ENCODE peak calls at places on chromosome 3, in five cellular contexts. One of them, this sample, is unnamed.

GRCh38 chr3:30749230-30749629 is 142.8 kb downstream of the TGFBR2 start:
- DNase-seq in DND-41: no peak
- DNase-seq in heart left ventricle: no peak
- DNase-seq in activated B cell treated with CpG ODN at 0.5 μM for 24 hours: no peak
- DNase-seq in mucosa of descending colon: no peak
- DNase-seq in this sample: no peak

GRCh38 chr3:26915208-26915607 is 292.6 kb downstream of the LRRC3B start:
- DNase-seq in heart left ventricle: no peak
- DNase-seq in DND-41: no peak
- DNase-seq in mucosa of descending colon: no peak
- DNase-seq in activated B cell treated with CpG ODN at 0.5 μM for 24 hours: no peak
- DNase-seq in this sample: no peak

GRCh38 chr3:133570139-133570936 is 3.1 kb upstream of the CDV3 start:
- DNase-seq in mucosa of descending colon: no peak
- DNase-seq in DND-41: no peak
- DNase-seq in activated B cell treated with CpG ODN at 0.5 μM for 24 hours: no peak
- DNase-seq in heart left ventricle: no peak
- DNase-seq in this sample: no peak

GRCh38 chr3:157527471-157527881 is 24.3 kb upstream of the VEPH1 start:
- DNase-seq in mucosa of descending colon: no peak
- DNase-seq in heart left ventricle: no peak
- DNase-seq in activated B cell treated with CpG ODN at 0.5 μM for 24 hours: no peak
- DNase-seq in DND-41: no peak
- DNase-seq in this sample: no peak

GRCh38 chr3:196268270-196269163 is 19.0 kb downstream of the PCYT1A start:
- DNase-seq in heart left ventricle: no peak
- DNase-seq in DND-41: no peak
- DNase-seq in activated B cell treated with CpG ODN at 0.5 μM for 24 hours: no peak
- DNase-seq in mucosa of descending colon: no peak
- DNase-seq in this sample: no peak

GRCh38 chr3:185519021-185519420 is 20.2 kb upstream of the TMEM41A start:
- DNase-seq in heart left ventricle: no peak
- DNase-seq in activated B cell treated with CpG ODN at 0.5 μM for 24 hours: no peak
- DNase-seq in mucosa of descending colon: no peak
- DNase-seq in DND-41: no peak
- DNase-seq in this sample: no peak

GRCh38 chr3:159189994-159190669 is 388.3 kb downstream of the MFSD1 start:
- DNase-seq in mucosa of descending colon: no peak
- DNase-seq in activated B cell treated with CpG ODN at 0.5 μM for 24 hours: no peak
- DNase-seq in heart left ventricle: no peak
- DNase-seq in DND-41: no peak
- DNase-seq in this sample: no peak

GRCh38 chr3:71786551-71786950 is 1.6 kb upstream of the PROK2 start:
- DNase-seq in mucosa of descending colon: no peak
- DNase-seq in activated B cell treated with CpG ODN at 0.5 μM for 24 hours: no peak
- DNase-seq in heart left ventricle: no peak
- DNase-seq in DND-41: no peak
- DNase-seq in this sample: no peak

GRCh38 chr3:18301781-18302180 is 123.4 kb downstream of the SATB1 start:
- DNase-seq in DND-41: no peak
- DNase-seq in activated B cell treated with CpG ODN at 0.5 μM for 24 hours: no peak
- DNase-seq in heart left ventricle: no peak
- DNase-seq in mucosa of descending colon: no peak
- DNase-seq in this sample: no peak

GRCh38 chr3:53820084-53820483 is 26.1 kb downstream of the CHDH start:
- DNase-seq in mucosa of descending colon: no peak
- DNase-seq in activated B cell treated with CpG ODN at 0.5 μM for 24 hours: no peak
- DNase-seq in DND-41: no peak
- DNase-seq in heart left ventricle: no peak
- DNase-seq in this sample: no peak

GRCh38 chr3:183275418-183275817 is 22.4 kb downstream of the B3GNT5 start:
- DNase-seq in DND-41: peak; percentile 30
- DNase-seq in activated B cell treated with CpG ODN at 0.5 μM for 24 hours: no peak
- DNase-seq in mucosa of descending colon: no peak
- DNase-seq in heart left ventricle: no peak
- DNase-seq in this sample: no peak

GRCh38 chr3:127655641-127656040 is 17.1 kb upstream of the ABTB1 start:
- DNase-seq in activated B cell treated with CpG ODN at 0.5 μM for 24 hours: no peak
- DNase-seq in mucosa of descending colon: no peak
- DNase-seq in DND-41: no peak
- DNase-seq in heart left ventricle: no peak
- DNase-seq in this sample: no peak

GRCh38 chr3:123286308-123287023 is 84.7 kb downstream of the SEC22A start:
- DNase-seq in activated B cell treated with CpG ODN at 0.5 μM for 24 hours: no peak
- DNase-seq in heart left ventricle: no peak
- DNase-seq in DND-41: peak; percentile 75
- DNase-seq in mucosa of descending colon: peak; percentile 48
- DNase-seq in this sample: peak; percentile 59

GRCh38 chr3:189779166-189779565 is 148.0 kb downstream of the TP63 start:
- DNase-seq in mucosa of descending colon: no peak
- DNase-seq in heart left ventricle: no peak
- DNase-seq in activated B cell treated with CpG ODN at 0.5 μM for 24 hours: no peak
- DNase-seq in DND-41: no peak
- DNase-seq in this sample: no peak

GRCh38 chr3:175193815-175194518 is 334.8 kb downstream of the NAALADL2 start:
- DNase-seq in DND-41: no peak
- DNase-seq in heart left ventricle: no peak
- DNase-seq in activated B cell treated with CpG ODN at 0.5 μM for 24 hours: no peak
- DNase-seq in mucosa of descending colon: no peak
- DNase-seq in this sample: no peak

GRCh38 chr3:46978985-46979944 is at the start of gene NBEAL2:
- DNase-seq in mucosa of descending colon: peak; percentile 99
- DNase-seq in heart left ventricle: peak; percentile 97
- DNase-seq in activated B cell treated with CpG ODN at 0.5 μM for 24 hours: peak; percentile 92
- DNase-seq in DND-41: peak; percentile 97
- DNase-seq in this sample: peak; percentile 97
- TF ChIP-seq CTCF in mucosa of descending colon: no peak
- TF ChIP-seq CTCF in heart left ventricle: no peak
- TF ChIP-seq CTCF in activated B cell treated with CpG ODN at 0.5 μM for 24 hours: no peak
- TF ChIP-seq CTCF in DND-41: no peak
- TF ChIP-seq CTCF in this sample: no peak

GRCh38 chr3:187021748-187022402 is 91.5 kb downstream of the ST6GAL1 start:
- DNase-seq in DND-41: no peak
- DNase-seq in heart left ventricle: no peak
- DNase-seq in activated B cell treated with CpG ODN at 0.5 μM for 24 hours: no peak
- DNase-seq in mucosa of descending colon: no peak
- DNase-seq in this sample: no peak

GRCh38 chr3:187020376-187020775 is 90.0 kb downstream of the ST6GAL1 start:
- DNase-seq in heart left ventricle: no peak
- DNase-seq in mucosa of descending colon: no peak
- DNase-seq in DND-41: no peak
- DNase-seq in activated B cell treated with CpG ODN at 0.5 μM for 24 hours: no peak
- DNase-seq in this sample: peak; percentile 42

GRCh38 chr3:187017511-187018230 is 87.3 kb downstream of the ST6GAL1 start:
- DNase-seq in activated B cell treated with CpG ODN at 0.5 μM for 24 hours: no peak
- DNase-seq in mucosa of descending colon: no peak
- DNase-seq in heart left ventricle: no peak
- DNase-seq in DND-41: no peak
- DNase-seq in this sample: no peak

GRCh38 chr3:187016639-187017345 is 86.5 kb downstream of the ST6GAL1 start:
- DNase-seq in DND-41: no peak
- DNase-seq in heart left ventricle: no peak
- DNase-seq in activated B cell treated with CpG ODN at 0.5 μM for 24 hours: peak; percentile 52
- DNase-seq in mucosa of descending colon: no peak
- DNase-seq in this sample: no peak

DNA sequence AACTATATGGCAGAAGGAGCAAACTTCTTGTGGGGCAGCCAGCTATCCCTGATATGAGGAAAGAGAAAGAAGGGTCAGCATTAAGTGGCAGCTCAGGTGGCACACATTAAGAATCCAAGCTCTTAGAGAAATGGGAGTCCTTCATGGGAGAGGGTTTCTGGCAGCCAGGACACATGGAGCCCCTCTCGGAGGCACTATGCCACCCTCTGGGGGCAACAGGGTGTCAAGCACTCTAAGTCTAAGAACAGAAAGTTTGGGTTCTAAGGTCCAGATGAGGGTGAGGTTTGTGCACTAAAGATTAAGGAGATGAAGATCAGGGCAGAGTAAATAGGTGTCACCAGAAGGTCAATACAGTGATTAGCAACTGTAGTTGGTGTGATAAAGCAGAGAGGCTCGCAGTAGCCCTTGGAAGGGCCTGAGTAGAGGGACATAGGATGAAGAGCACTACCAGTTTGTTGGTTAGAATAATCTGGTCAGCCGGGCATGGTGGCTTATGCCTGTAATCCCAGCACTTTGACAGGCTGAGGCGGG is 89.3 kb downstream of the ST6GAL1 start:
- DNase-seq in activated B cell treated with CpG ODN at 0.5 μM for 24 hours: no peak
- DNase-seq in heart left ventricle: no peak
- DNase-seq in mucosa of descending colon: no peak
- DNase-seq in DND-41: no peak
- DNase-seq in this sample: no peak
- TF ChIP-seq CTCF in activated B cell treated with CpG ODN at 0.5 μM for 24 hours: no peak
- TF ChIP-seq CTCF in heart left ventricle: no peak
- TF ChIP-seq CTCF in mucosa of descending colon: no peak
- TF ChIP-seq CTCF in DND-41: peak; percentile 15
- TF ChIP-seq CTCF in this sample: no peak

DNA sequence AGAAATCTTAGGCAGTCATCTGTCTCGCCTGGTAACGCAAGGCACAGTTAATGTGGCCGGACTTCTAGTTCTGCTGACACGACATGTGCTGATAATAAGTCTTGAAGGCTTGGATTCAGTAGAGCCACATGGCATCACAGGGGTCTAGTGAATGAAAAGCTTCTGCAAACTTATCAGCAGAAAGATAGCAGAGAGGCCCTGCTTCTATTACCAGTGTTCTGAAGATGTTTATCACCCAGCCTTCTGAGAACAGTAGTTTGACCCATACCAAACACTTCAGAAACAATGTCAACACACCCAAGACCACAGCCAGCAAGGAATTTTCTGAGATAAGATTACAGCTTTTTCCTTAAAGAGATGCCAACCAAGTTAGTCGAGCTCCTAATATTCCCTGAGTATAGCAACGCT is 102.7 kb upstream of the UMPS start:
- DNase-seq in mucosa of descending colon: no peak
- DNase-seq in activated B cell treated with CpG ODN at 0.5 μM for 24 hours: no peak
- DNase-seq in DND-41: no peak
- DNase-seq in heart left ventricle: no peak
- DNase-seq in this sample: no peak
- TF ChIP-seq CTCF in mucosa of descending colon: no peak
- TF ChIP-seq CTCF in activated B cell treated with CpG ODN at 0.5 μM for 24 hours: no peak
- TF ChIP-seq CTCF in DND-41: no peak
- TF ChIP-seq CTCF in heart left ventricle: no peak
- TF ChIP-seq CTCF in this sample: no peak

GRCh38 chr3:61315874-61316273 is 64.6 kb upstream of the FHIT start:
- DNase-seq in heart left ventricle: no peak
- DNase-seq in mucosa of descending colon: no peak
- DNase-seq in DND-41: peak; percentile 6
- DNase-seq in activated B cell treated with CpG ODN at 0.5 μM for 24 hours: no peak
- DNase-seq in this sample: peak; percentile 2

DNA sequence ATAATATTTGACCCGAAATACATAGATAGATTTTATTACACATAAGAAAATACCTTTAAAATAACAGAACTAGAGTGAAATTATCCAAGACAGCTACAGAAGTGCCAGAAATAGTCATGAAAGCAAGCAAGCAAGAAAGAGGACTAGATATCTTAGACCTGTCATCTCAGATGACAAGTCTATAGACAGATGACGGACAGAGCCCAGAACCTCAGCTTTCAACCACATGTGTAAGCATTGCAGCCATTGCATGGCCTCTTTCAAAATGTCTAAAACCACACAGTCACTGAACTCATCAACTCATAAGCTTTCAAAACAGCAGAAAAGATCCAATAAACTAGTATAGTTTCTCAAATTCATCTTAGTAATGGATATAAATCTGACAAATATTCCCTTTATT is 59.8 kb upstream of the FHIT start:
- DNase-seq in activated B cell treated with CpG ODN at 0.5 μM for 24 hours: no peak
- DNase-seq in DND-41: no peak
- DNase-seq in mucosa of descending colon: no peak
- DNase-seq in heart left ventricle: no peak
- DNase-seq in this sample: no peak
- TF ChIP-seq CTCF in activated B cell treated with CpG ODN at 0.5 μM for 24 hours: no peak
- TF ChIP-seq CTCF in DND-41: no peak
- TF ChIP-seq CTCF in mucosa of descending colon: no peak
- TF ChIP-seq CTCF in heart left ventricle: no peak
- TF ChIP-seq CTCF in this sample: no peak

GRCh38 chr3:187430576-187430975 is 62.4 kb downstream of the RTP4 start:
- DNase-seq in activated B cell treated with CpG ODN at 0.5 μM for 24 hours: no peak
- DNase-seq in mucosa of descending colon: no peak
- DNase-seq in heart left ventricle: no peak
- DNase-seq in DND-41: no peak
- DNase-seq in this sample: no peak
- TF ChIP-seq CTCF in activated B cell treated with CpG ODN at 0.5 μM for 24 hours: no peak
- TF ChIP-seq CTCF in mucosa of descending colon: no peak
- TF ChIP-seq CTCF in heart left ventricle: no peak
- TF ChIP-seq CTCF in DND-41: no peak
- TF ChIP-seq CTCF in this sample: peak; percentile 25

GRCh38 chr3:48918388-48919214 is at the start of gene ARIH2:
- DNase-seq in heart left ventricle: peak; percentile 94
- DNase-seq in DND-41: peak; percentile 84
- DNase-seq in mucosa of descending colon: peak; percentile 94
- DNase-seq in activated B cell treated with CpG ODN at 0.5 μM for 24 hours: peak; percentile 91
- DNase-seq in this sample: peak; percentile 93
- TF ChIP-seq CTCF in heart left ventricle: no peak
- TF ChIP-seq CTCF in DND-41: peak; percentile 36
- TF ChIP-seq CTCF in mucosa of descending colon: no peak
- TF ChIP-seq CTCF in activated B cell treated with CpG ODN at 0.5 μM for 24 hours: no peak
- TF ChIP-seq CTCF in this sample: peak; percentile 39